ENCODE peak calls at places on chromosome 3, in eight cellular contexts. C, B, Z, J, X, I, A and W are unnamed samples.

GRCh38 chr3:195033531-195034091 is 237.3 kb downstream of the XXYLT1 start:
- DNase-seq in B (no peak), J (no peak), A (no peak), C (no peak), X (no peak), I (no peak), Z (no peak), W (no peak)

GRCh38 chr3:152430223-152431002 is 161.7 kb downstream of the MBNL1 start:
- DNase-seq in C (no peak), I (no peak), J (no peak), Z (no peak), X (peak; percentile 43), A (no peak), B (no peak), W (peak; percentile 12)

GRCh38 chr3:110413291-110413690 is 658.3 kb upstream of the NECTIN3 start:
- DNase-seq in Z (no peak), X (no peak), A (no peak), I (no peak), J (no peak), C (no peak), B (no peak), W (no peak)

GRCh38 chr3:185210621-185211157 is 43.2 kb downstream of the EHHADH start:
- DNase-seq in A (no peak), B (no peak), I (no peak), X (no peak), C (no peak), Z (no peak), J (no peak), W (no peak)

GRCh38 chr3:10404876-10405275 is 84.0 kb upstream of the SEC13 start:
- DNase-seq in C (no peak), A (no peak), B (no peak), X (no peak), J (no peak), I (no peak), Z (no peak), W (no peak)

GRCh38 chr3:164230385-164231094 is 847.8 kb downstream of the SI start:
- DNase-seq in X (no peak), C (no peak), Z (no peak), I (no peak), J (no peak), A (no peak), B (no peak), W (no peak)

GRCh38 chr3:37392957-37393356 is 218.6 kb upstream of the LRRFIP2 start:
- DNase-seq in X (no peak), J (no peak), Z (no peak), C (no peak), A (no peak), B (no peak), I (no peak), W (no peak)

GRCh38 chr3:197970588-197970987 is 10.6 kb downstream of the LMLN start:
- DNase-seq in X (no peak), J (no peak), I (no peak), C (no peak), B (no peak), A (no peak), Z (no peak), W (no peak)

GRCh38 chr3:121295453-121295852 is 250.3 kb downstream of the POLQ start:
- DNase-seq in I (no peak), C (no peak), J (no peak), B (no peak), A (no peak), Z (no peak), X (no peak), W (no peak)

GRCh38 chr3:122964844-122965243 is 62.7 kb downstream of the SEMA5B start:
- DNase-seq in Z (no peak), X (no peak), C (no peak), I (no peak), B (no peak), A (no peak), J (no peak), W (no peak)

GRCh38 chr3:13077431-13078157 is 4.4 kb upstream of the IQSEC1 start:
- DNase-seq in C (no peak), X (peak; percentile 59), J (no peak), B (peak; percentile 89), I (no peak), A (no peak), Z (no peak), W (peak; percentile 81)

GRCh38 chr3:136778865-136779264 is 26.7 kb upstream of the STAG1 start:
- DNase-seq in Z (no peak), I (no peak), J (peak; percentile 29), C (peak; percentile 19), X (peak; percentile 36), B (no peak), A (no peak), W (no peak)

GRCh38 chr3:116253511-116253910 is 191.8 kb downstream of the LSAMP start:
- DNase-seq in I (no peak), Z (no peak), J (no peak), B (no peak), A (no peak), C (no peak), X (no peak), W (no peak)

GRCh38 chr3:103963599-103963998 is 1403.1 kb upstream of the ALCAM start:
- DNase-seq in B (no peak), J (no peak), C (no peak), I (no peak), Z (no peak), X (no peak), A (no peak), W (no peak)

GRCh38 chr3:31268868-31269267 is 263.9 kb upstream of the STT3B start:
- DNase-seq in C (no peak), X (no peak), B (no peak), A (no peak), I (no peak), Z (no peak), J (no peak), W (no peak)

GRCh38 chr3:192467230-192468186 is 259.8 kb downstream of the FGF12 start:
- DNase-seq in Z (peak; percentile 36), C (peak; percentile 34), B (peak; percentile 76), X (peak; percentile 60), J (peak; percentile 63), A (peak; percentile 47), I (peak; percentile 53), W (peak; percentile 33)

GRCh38 chr3:29281265-29282228 is 676 bp downstream of the RBMS3 start:
- DNase-seq in X (peak; percentile 72), I (no peak), C (peak; percentile 59), A (peak; percentile 67), B (peak; percentile 69), J (peak; percentile 71), Z (peak; percentile 42), W (peak; percentile 13)

GRCh38 chr3:129656659-129657247 is 50.3 kb upstream of the PLXND1 start:
- DNase-seq in A (no peak), I (no peak), C (no peak), X (no peak), B (no peak), Z (no peak), J (peak; percentile 33), W (no peak)

GRCh38 chr3:88059380-88060160 is 515 bp downstream of the ZNF654 start:
- DNase-seq in B (no peak), J (no peak), A (no peak), Z (peak; percentile 42), I (peak; percentile 24), C (no peak), X (peak; percentile 45), W (peak; percentile 47)

GRCh38 chr3:65246561-65246960 is 558.8 kb upstream of the ADAMTS9 start:
- DNase-seq in I (no peak), C (no peak), A (no peak), J (no peak), B (no peak), Z (no peak), X (no peak), W (no peak)

GRCh38 chr3:32419766-32420137 is 28.1 kb downstream of the CMTM7 start:
- DNase-seq in C (no peak), J (peak; percentile 19), I (no peak), A (no peak), B (no peak), X (no peak), Z (no peak), W (no peak)

GRCh38 chr3:135326851-135327250 is 531.8 kb downstream of the EPHB1 start:
- DNase-seq in A (no peak), X (no peak), C (no peak), B (no peak), I (no peak), J (no peak), Z (no peak), W (no peak)

GRCh38 chr3:135328036-135328435 is 533.0 kb downstream of the EPHB1 start:
- DNase-seq in I (no peak), J (no peak), C (no peak), Z (no peak), X (no peak), A (no peak), B (no peak), W (no peak)

GRCh38 chr3:135325726-135326245 is 530.7 kb downstream of the EPHB1 start:
- DNase-seq in Z (no peak), I (no peak), C (no peak), J (no peak), A (no peak), B (no peak), X (no peak), W (peak; percentile 64)

GRCh38 chr3:135325096-135325495 is 530.0 kb downstream of the EPHB1 start:
- DNase-seq in A (no peak), X (no peak), I (no peak), J (no peak), B (no peak), C (no peak), Z (no peak), W (no peak)

GRCh38 chr3:135324246-135324645 is 529.2 kb downstream of the EPHB1 start:
- DNase-seq in Z (no peak), X (no peak), B (no peak), I (no peak), A (no peak), J (no peak), C (no peak), W (no peak)
- H3K27me3 ChIP-seq in Z (no peaks in the 10 kb centered on the region), X (no peaks in the 10 kb centered on the region), B (no peaks in the 10 kb centered on the region), I (no peaks in the 10 kb centered on the region), A (no peaks in the 10 kb centered on the region), J (peaks cover 63% of the 10 kb centered on the region), C (no peaks in the 10 kb centered on the region), W (no peaks in the 10 kb centered on the region)

GRCh38 chr3:159668461-159668860 is 320.2 kb upstream of the IL12A start:
- DNase-seq in Z (no peak), A (no peak), J (no peak), X (no peak), I (no peak), B (no peak), C (no peak), W (no peak)
- H3K4me1 ChIP-seq in Z (no peaks in the 10 kb centered on the region), A (no peaks in the 10 kb centered on the region), J (peaks cover 22% of the 10 kb centered on the region), X (peaks cover 8% of the 10 kb centered on the region), I (no peaks in the 10 kb centered on the region), B (no peaks in the 10 kb centered on the region), C (peaks cover 7% of the 10 kb centered on the region), W (no peaks in the 10 kb centered on the region)

GRCh38 chr3:111605493-111605892 is 10.3 kb upstream of the ZBED2 start:
- DNase-seq in B (no peak), A (no peak), Z (no peak), I (no peak), X (no peak), J (no peak), C (no peak), W (no peak)
- H3K27ac ChIP-seq in B (no peak overlapping the region), A (no peak overlapping the region), Z (no peak overlapping the region), I (no peak overlapping the region), X (no peak overlapping the region), J (no peak overlapping the region), C (no peak overlapping the region), W (no peak overlapping the region)

DNA sequence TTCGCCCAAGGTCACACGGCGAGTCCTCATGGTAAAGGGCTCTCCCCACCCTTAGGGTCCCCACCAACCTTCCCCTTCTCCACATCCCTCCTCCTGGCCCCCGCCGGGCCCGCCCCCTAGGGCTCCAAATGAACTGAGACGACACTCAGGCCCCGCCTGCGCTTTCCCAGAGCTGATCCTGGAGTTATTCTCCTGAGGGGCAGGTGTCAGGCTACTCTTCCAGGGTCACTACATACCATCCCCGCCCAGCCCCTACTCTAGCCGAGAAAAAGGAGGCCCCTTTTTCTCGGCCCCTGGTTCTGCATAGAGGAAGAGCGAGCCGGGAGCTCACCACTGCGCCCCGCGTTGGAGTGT is 283 bp downstream of the USP4 start:
- DNase-seq in I (no peak), A (no peak), C (no peak), Z (peak; percentile 47), X (peak; percentile 53), B (no peak), J (no peak), W (peak; percentile 38)
- H3K27me3 ChIP-seq in I (no peaks in the 10 kb centered on the region), A (no peaks in the 10 kb centered on the region), C (no peaks in the 10 kb centered on the region), Z (no peaks in the 10 kb centered on the region), X (no peaks in the 10 kb centered on the region), B (no peaks in the 10 kb centered on the region), J (no peaks in the 10 kb centered on the region), W (no peaks in the 10 kb centered on the region)